ENCODE peak calls at places on chromosome 1, in six cellular contexts. One of them, this sample, is unnamed. For H3K4me1, the result is how much of the 10 kb centered on the place peaks cover.

GRCh38 chr1:25504706-25505560 is 38.5 kb upstream of the LDLRAP1 start:
- DNase-seq in GM23248: peak
- DNase-seq in cardiac muscle cell: no peak
- DNase-seq in endodermal cell: peak
- DNase-seq in OCI-LY7: peak
- DNase-seq in adrenal gland: peak
- DNase-seq in this sample: no peak

GRCh38 chr1:209364716-209365115 is 218.8 kb upstream of the CAMK1G start:
- DNase-seq in endodermal cell: no peak
- DNase-seq in GM23248: no peak
- DNase-seq in cardiac muscle cell: no peak
- DNase-seq in adrenal gland: no peak
- DNase-seq in OCI-LY7: no peak
- DNase-seq in this sample: no peak

GRCh38 chr1:11967028-11967547 is 13.2 kb upstream of the MFN2 start:
- DNase-seq in adrenal gland: peak
- DNase-seq in GM23248: peak
- DNase-seq in OCI-LY7: peak
- DNase-seq in cardiac muscle cell: peak
- DNase-seq in endodermal cell: peak
- DNase-seq in this sample: no peak

GRCh38 chr1:32984090-32984828 is 19.6 kb upstream of the RNF19B start:
- DNase-seq in OCI-LY7: no peak
- DNase-seq in cardiac muscle cell: no peak
- DNase-seq in GM23248: peak
- DNase-seq in adrenal gland: no peak
- DNase-seq in endodermal cell: peak
- DNase-seq in this sample: no peak

GRCh38 chr1:56464294-56464693 is 115.1 kb downstream of the PLPP3 start:
- DNase-seq in endodermal cell: no peak
- DNase-seq in OCI-LY7: no peak
- DNase-seq in cardiac muscle cell: no peak
- DNase-seq in adrenal gland: no peak
- DNase-seq in GM23248: no peak
- DNase-seq in this sample: no peak

GRCh38 chr1:54144366-54144765 is 8.4 kb downstream of the CDCP2 start:
- DNase-seq in adrenal gland: no peak
- DNase-seq in cardiac muscle cell: no peak
- DNase-seq in GM23248: no peak
- DNase-seq in OCI-LY7: no peak
- DNase-seq in endodermal cell: no peak
- DNase-seq in this sample: no peak

GRCh38 chr1:173015629-173016028 is 35.1 kb downstream of the TNFSF18 start:
- DNase-seq in endodermal cell: no peak
- DNase-seq in adrenal gland: no peak
- DNase-seq in OCI-LY7: no peak
- DNase-seq in cardiac muscle cell: no peak
- DNase-seq in GM23248: no peak
- DNase-seq in this sample: no peak

GRCh38 chr1:40301066-40301465 is 16.0 kb downstream of the COL9A2 start:
- DNase-seq in cardiac muscle cell: no peak
- DNase-seq in GM23248: no peak
- DNase-seq in OCI-LY7: no peak
- DNase-seq in endodermal cell: no peak
- DNase-seq in adrenal gland: no peak
- DNase-seq in this sample: no peak

GRCh38 chr1:115670476-115671175 is 28.9 kb downstream of the VANGL1 start:
- DNase-seq in GM23248: no peak
- DNase-seq in cardiac muscle cell: no peak
- DNase-seq in endodermal cell: no peak
- DNase-seq in OCI-LY7: no peak
- DNase-seq in adrenal gland: no peak
- DNase-seq in this sample: no peak

GRCh38 chr1:166089804-166090203 is 77.0 kb downstream of the FAM78B start:
- DNase-seq in GM23248: no peak
- DNase-seq in adrenal gland: no peak
- DNase-seq in OCI-LY7: no peak
- DNase-seq in cardiac muscle cell: no peak
- DNase-seq in endodermal cell: peak
- DNase-seq in this sample: no peak

GRCh38 chr1:220189750-220190347 is 82.4 kb downstream of the RAB3GAP2 start:
- DNase-seq in adrenal gland: no peak
- DNase-seq in GM23248: peak
- DNase-seq in endodermal cell: no peak
- DNase-seq in OCI-LY7: peak
- DNase-seq in cardiac muscle cell: peak
- DNase-seq in this sample: no peak

GRCh38 chr1:119623651-119624050 is 24.4 kb downstream of the ZNF697 start:
- DNase-seq in adrenal gland: no peak
- DNase-seq in GM23248: no peak
- DNase-seq in cardiac muscle cell: no peak
- DNase-seq in endodermal cell: peak
- DNase-seq in OCI-LY7: no peak
- DNase-seq in this sample: no peak

GRCh38 chr1:93346472-93346991 is 825 bp downstream of the DR1 start:
- DNase-seq in endodermal cell: peak
- DNase-seq in adrenal gland: peak
- DNase-seq in cardiac muscle cell: peak
- DNase-seq in GM23248: peak
- DNase-seq in OCI-LY7: peak
- DNase-seq in this sample: no peak

DNA sequence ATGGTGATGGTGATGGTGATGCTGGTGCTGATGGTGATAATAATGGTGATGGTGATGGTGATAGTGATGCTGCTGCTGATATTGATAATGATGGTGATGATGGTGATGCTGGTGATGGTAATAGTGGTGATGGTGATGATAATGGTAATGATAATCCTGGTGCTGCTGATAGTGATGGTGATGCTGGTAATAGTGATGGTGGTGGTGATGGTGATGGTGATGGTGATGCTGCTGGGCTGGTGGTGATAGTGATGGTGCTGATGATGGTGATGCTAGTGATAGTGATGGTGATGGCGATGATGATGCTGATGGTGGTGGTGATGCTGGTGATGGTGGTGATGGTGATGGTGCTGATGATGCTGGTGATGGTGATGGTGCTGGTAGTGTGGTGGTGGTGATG is 58.4 kb upstream of the IGSF21 start:
- DNase-seq in OCI-LY7: no peak
- DNase-seq in adrenal gland: no peak
- DNase-seq in cardiac muscle cell: no peak
- DNase-seq in endodermal cell: no peak
- DNase-seq in GM23248: no peak
- DNase-seq in this sample: no peak
- H3K4me1 ChIP-seq in OCI-LY7: under half
- H3K4me1 ChIP-seq in adrenal gland: under half
- H3K4me1 ChIP-seq in cardiac muscle cell: under half
- H3K4me1 ChIP-seq in endodermal cell: under half
- H3K4me1 ChIP-seq in GM23248: under half
- H3K4me1 ChIP-seq in this sample: under half

GRCh38 chr1:206075786-206076725 is 23.1 kb downstream of the RHEX start:
- DNase-seq in adrenal gland: no peak
- DNase-seq in endodermal cell: peak
- DNase-seq in OCI-LY7: no peak
- DNase-seq in cardiac muscle cell: no peak
- DNase-seq in GM23248: peak
- DNase-seq in this sample: no peak
- H3K4me1 ChIP-seq in adrenal gland: under half
- H3K4me1 ChIP-seq in endodermal cell: under half
- H3K4me1 ChIP-seq in OCI-LY7: under half
- H3K4me1 ChIP-seq in cardiac muscle cell: under half
- H3K4me1 ChIP-seq in GM23248: under half
- H3K4me1 ChIP-seq in this sample: under half

DNA sequence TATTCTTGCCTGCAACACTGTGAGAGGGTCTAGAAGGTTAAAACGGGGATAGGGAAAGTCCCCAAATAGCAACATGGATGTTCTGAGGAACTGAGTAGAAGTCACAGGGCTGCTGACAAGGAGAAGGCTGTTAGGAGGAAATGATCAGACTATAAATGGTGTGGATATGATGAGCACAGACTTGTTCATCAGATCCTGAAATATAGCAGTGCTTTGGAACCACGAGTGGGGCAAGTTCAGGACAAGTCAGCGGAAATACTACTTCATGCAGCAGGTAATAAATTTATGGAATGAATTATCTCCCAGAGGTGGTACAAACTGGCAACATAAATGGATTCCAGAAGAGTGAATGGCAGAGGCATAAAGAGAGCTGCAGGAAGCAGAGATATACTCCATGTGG is 3.2 kb upstream of the KIAA0040 start:
- DNase-seq in OCI-LY7: no peak
- DNase-seq in GM23248: no peak
- DNase-seq in endodermal cell: no peak
- DNase-seq in adrenal gland: no peak
- DNase-seq in cardiac muscle cell: no peak
- DNase-seq in this sample: no peak
- H3K4me1 ChIP-seq in OCI-LY7: half or more
- H3K4me1 ChIP-seq in GM23248: under half
- H3K4me1 ChIP-seq in endodermal cell: under half
- H3K4me1 ChIP-seq in adrenal gland: under half
- H3K4me1 ChIP-seq in cardiac muscle cell: under half
- H3K4me1 ChIP-seq in this sample: under half

DNA sequence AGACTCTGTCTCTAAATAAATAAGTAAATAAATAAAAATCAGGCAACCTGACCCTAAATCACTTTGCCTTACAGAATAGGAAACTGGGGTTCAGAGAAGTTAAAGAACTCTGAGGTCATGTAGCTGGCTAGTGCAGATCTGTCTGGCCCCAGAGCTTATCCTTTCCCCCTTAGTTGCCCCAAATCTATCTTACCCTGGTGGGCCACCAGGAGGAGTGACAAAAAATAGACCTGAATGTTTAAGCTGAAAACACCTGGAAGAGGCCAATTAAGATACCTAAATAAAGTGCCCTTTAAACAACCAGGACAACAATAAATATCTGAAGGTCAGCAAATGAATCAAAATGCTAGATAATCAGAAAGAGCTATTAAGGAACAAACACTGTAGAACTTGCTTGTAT is 59.7 kb downstream of the TEX35 start:
- DNase-seq in endodermal cell: no peak
- DNase-seq in adrenal gland: no peak
- DNase-seq in cardiac muscle cell: no peak
- DNase-seq in OCI-LY7: peak
- DNase-seq in GM23248: no peak
- DNase-seq in this sample: no peak
- H3K4me1 ChIP-seq in endodermal cell: under half
- H3K4me1 ChIP-seq in adrenal gland: under half
- H3K4me1 ChIP-seq in cardiac muscle cell: under half
- H3K4me1 ChIP-seq in OCI-LY7: half or more
- H3K4me1 ChIP-seq in GM23248: under half
- H3K4me1 ChIP-seq in this sample: under half

GRCh38 chr1:89692601-89693503 is 59.9 kb downstream of the LRRC8C start:
- DNase-seq in GM23248: peak
- DNase-seq in adrenal gland: no peak
- DNase-seq in OCI-LY7: peak
- DNase-seq in endodermal cell: no peak
- DNase-seq in cardiac muscle cell: peak
- DNase-seq in this sample: no peak
- H3K4me1 ChIP-seq in GM23248: under half
- H3K4me1 ChIP-seq in adrenal gland: under half
- H3K4me1 ChIP-seq in OCI-LY7: half or more
- H3K4me1 ChIP-seq in endodermal cell: under half
- H3K4me1 ChIP-seq in cardiac muscle cell: under half
- H3K4me1 ChIP-seq in this sample: under half

GRCh38 chr1:1429671-1430073 is 5.8 kb upstream of the VWA1 start:
- DNase-seq in GM23248: no peak
- DNase-seq in endodermal cell: no peak
- DNase-seq in OCI-LY7: no peak
- DNase-seq in adrenal gland: peak
- DNase-seq in cardiac muscle cell: no peak
- DNase-seq in this sample: no peak
- H3K4me1 ChIP-seq in GM23248: under half
- H3K4me1 ChIP-seq in endodermal cell: under half
- H3K4me1 ChIP-seq in OCI-LY7: under half
- H3K4me1 ChIP-seq in adrenal gland: under half
- H3K4me1 ChIP-seq in cardiac muscle cell: under half
- H3K4me1 ChIP-seq in this sample: under half

GRCh38 chr1:169692766-169693460 is 18.5 kb downstream of the SELL start:
- DNase-seq in OCI-LY7: no peak
- DNase-seq in GM23248: no peak
- DNase-seq in endodermal cell: no peak
- DNase-seq in adrenal gland: no peak
- DNase-seq in cardiac muscle cell: no peak
- DNase-seq in this sample: no peak

GRCh38 chr1:169697769-169698168 is 13.7 kb downstream of the SELL start:
- DNase-seq in cardiac muscle cell: no peak
- DNase-seq in GM23248: no peak
- DNase-seq in adrenal gland: no peak
- DNase-seq in OCI-LY7: peak
- DNase-seq in endodermal cell: no peak
- DNase-seq in this sample: no peak

GRCh38 chr1:169690489-169690888 is 20.9 kb downstream of the SELL start:
- DNase-seq in cardiac muscle cell: no peak
- DNase-seq in GM23248: no peak
- DNase-seq in OCI-LY7: no peak
- DNase-seq in adrenal gland: no peak
- DNase-seq in endodermal cell: no peak
- DNase-seq in this sample: no peak

GRCh38 chr1:169696273-169697100 is 14.9 kb downstream of the SELL start:
- DNase-seq in GM23248: no peak
- DNase-seq in adrenal gland: no peak
- DNase-seq in cardiac muscle cell: no peak
- DNase-seq in OCI-LY7: no peak
- DNase-seq in endodermal cell: no peak
- DNase-seq in this sample: no peak

DNA sequence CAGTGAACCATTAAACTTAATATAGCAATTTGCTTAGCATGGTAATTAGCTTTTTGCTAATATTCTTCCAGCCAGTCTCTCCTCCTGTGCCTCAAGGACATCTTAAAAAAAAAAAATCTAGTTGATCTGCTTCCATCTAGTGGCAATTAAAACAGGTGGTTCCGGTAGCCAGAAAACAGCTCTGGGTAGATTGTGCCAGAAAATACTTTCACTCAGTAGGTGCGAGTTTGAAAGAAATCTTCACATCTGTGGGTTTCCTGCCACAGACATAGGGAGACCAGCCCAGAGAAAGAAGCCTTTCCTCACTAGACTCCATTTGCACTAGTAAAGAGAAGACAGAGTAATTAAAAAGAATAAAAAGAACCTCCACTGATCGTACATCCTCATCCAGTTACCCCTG is 17.1 kb downstream of the SELL start:
- DNase-seq in endodermal cell: no peak
- DNase-seq in GM23248: no peak
- DNase-seq in OCI-LY7: peak
- DNase-seq in adrenal gland: no peak
- DNase-seq in cardiac muscle cell: no peak
- DNase-seq in this sample: no peak
- H3K4me1 ChIP-seq in endodermal cell: under half
- H3K4me1 ChIP-seq in GM23248: under half
- H3K4me1 ChIP-seq in OCI-LY7: half or more
- H3K4me1 ChIP-seq in adrenal gland: under half
- H3K4me1 ChIP-seq in cardiac muscle cell: under half
- H3K4me1 ChIP-seq in this sample: under half

GRCh38 chr1:36542962-36543515 is 60.3 kb upstream of the CSF3R start:
- DNase-seq in cardiac muscle cell: peak
- DNase-seq in endodermal cell: peak
- DNase-seq in OCI-LY7: peak
- DNase-seq in adrenal gland: no peak
- DNase-seq in GM23248: no peak
- DNase-seq in this sample: no peak
- H3K4me1 ChIP-seq in cardiac muscle cell: under half
- H3K4me1 ChIP-seq in endodermal cell: under half
- H3K4me1 ChIP-seq in OCI-LY7: under half
- H3K4me1 ChIP-seq in adrenal gland: under half
- H3K4me1 ChIP-seq in GM23248: under half
- H3K4me1 ChIP-seq in this sample: under half

This sample was measured in uterus.